ENCODE peak calls at places on chromosomes 4 and X, in four cellular contexts. V, E, B and Z are unnamed samples.

GRCh38 chrX:139106111-139106510 is 394.6 kb upstream of the FGF13 start:
- DNase-seq in V (no peak), E (no peak), B (no peak), Z (no peak)

GRCh38 chr4:152408514-152409327 is 127.2 kb downstream of the FBXW7 start:
- DNase-seq in V (peak; percentile 5), E (no peak), B (peak; percentile 17), Z (peak; percentile 23)

GRCh38 chr4:73438048-73438447 is 2.0 kb downstream of the AFP start:
- DNase-seq in V (no peak), E (no peak), B (no peak), Z (no peak)

GRCh38 chrX:45347877-45348675 is 147.4 kb upstream of the DIPK2B start:
- DNase-seq in V (no peak), E (no peak), B (no peak), Z (no peak)

GRCh38 chrX:97858592-97858991 is 974.9 kb downstream of the RPA4 start:
- DNase-seq in V (no peak), E (no peak), B (no peak), Z (no peak)

GRCh38 chr4:147837435-147837834 is 105.5 kb downstream of the ARHGAP10 start:
- DNase-seq in V (no peak), E (no peak), B (no peak), Z (no peak)

GRCh38 chr4:152534541-152535231 is 1.2 kb downstream of the FBXW7 start:
- DNase-seq in V (peak; percentile 59), E (peak; percentile 61), B (peak; percentile 19), Z (no peak)

GRCh38 chrX:39777623-39778025 is 320.1 kb downstream of the BCOR start:
- DNase-seq in V (no peak), E (no peak), B (no peak), Z (no peak)

GRCh38 chr4:3016839-3017410 is 53.6 kb downstream of the GRK4 start:
- DNase-seq in V (no peak), E (no peak), B (no peak), Z (no peak)

GRCh38 chr4:128846063-128846462 is 36.6 kb downstream of the JADE1 start:
- DNase-seq in V (no peak), E (no peak), B (no peak), Z (no peak)

GRCh38 chrX:87636533-87636932 is 118.9 kb downstream of the KLHL4 start:
- DNase-seq in V (no peak), E (no peak), B (no peak), Z (no peak)

GRCh38 chrX:118726887-118727685 is at the start of gene IL13RA1:
- DNase-seq in V (peak; percentile 83), E (peak; percentile 85), B (peak; percentile 88), Z (peak; percentile 55)

GRCh38 chrX:71106427-71106826 is at the start of gene CXorf65:
- DNase-seq in V (no peak), E (no peak), B (no peak), Z (no peak)

GRCh38 chr4:472881-473574 is 25.9 kb downstream of the ZNF721 start:
- DNase-seq in V (no peak), E (no peak), B (no peak), Z (no peak)

GRCh38 chrX:10769696-10770619 is 149.6 kb upstream of the MID1 start:
- DNase-seq in V (peak; percentile 19), E (no peak), B (no peak), Z (no peak)

GRCh38 chr4:86939123-86939522 is 4.3 kb downstream of the AFF1 start:
- DNase-seq in V (no peak), E (no peak), B (no peak), Z (no peak)

GRCh38 chr4:86940176-86940575 is 5.4 kb downstream of the AFF1 start:
- DNase-seq in V (no peak), E (no peak), B (no peak), Z (no peak)

GRCh38 chr4:86942185-86942666 is 7.4 kb downstream of the AFF1 start:
- DNase-seq in V (no peak), E (no peak), B (peak; percentile 55), Z (no peak)

GRCh38 chr4:86939737-86940141 is 4.9 kb downstream of the AFF1 start:
- DNase-seq in V (no peak), E (peak; percentile 47), B (no peak), Z (peak; percentile 65)

DNA sequence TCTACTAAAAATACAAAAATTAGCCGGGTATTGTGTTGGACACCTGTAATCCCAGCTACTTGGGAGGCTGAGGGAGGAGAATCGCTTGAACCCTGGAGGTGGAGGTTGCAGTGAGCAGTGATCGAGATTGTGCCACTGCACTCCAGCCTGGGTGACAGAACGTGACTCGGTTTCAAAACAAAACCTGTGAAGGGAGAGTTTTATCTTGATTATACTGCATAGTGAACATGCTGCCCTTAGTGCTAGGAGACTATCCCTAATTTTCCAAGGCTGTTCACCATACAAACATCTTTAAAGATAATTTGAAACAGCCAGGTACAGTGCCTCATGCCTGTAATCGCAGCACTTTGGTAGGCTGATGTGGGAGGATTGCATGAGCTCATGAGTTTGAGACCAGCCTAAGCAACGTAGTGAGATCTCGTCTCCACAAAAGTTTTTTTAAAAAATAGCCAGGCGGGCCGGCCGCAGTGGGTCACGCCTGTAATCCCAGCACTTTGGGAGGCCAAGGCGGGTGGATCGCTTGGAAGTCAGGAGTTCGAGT is 6.2 kb downstream of the AFF1 start:
- DNase-seq in V (no peak), E (no peak), B (no peak), Z (no peak)
- TF ChIP-seq CTCF in V (no peak), E (no peak), B (no peak), Z (no peak)

GRCh38 chr4:56908206-56909082 is 744 bp downstream of the REST start:
- DNase-seq in V (peak; percentile 86), E (peak; percentile 70), B (peak; percentile 82), Z (peak; percentile 85)
- TF ChIP-seq CTCF in V (no peak), E (no peak), B (no peak), Z (peak; percentile 27)

GRCh38 chr4:185304541-185304940 is 91.2 kb downstream of the LRP2BP start:
- DNase-seq in V (no peak), E (no peak), B (no peak), Z (no peak)

GRCh38 chr4:185307136-185307950 is 88.4 kb downstream of the LRP2BP start:
- DNase-seq in V (no peak), E (no peak), B (no peak), Z (peak; percentile 67)

GRCh38 chr4:185309770-185310169 is 86.0 kb downstream of the LRP2BP start:
- DNase-seq in V (no peak), E (no peak), B (no peak), Z (peak; percentile 65)

GRCh38 chr4:185305979-185306442 is 89.7 kb downstream of the LRP2BP start:
- DNase-seq in V (no peak), E (no peak), B (no peak), Z (no peak)

GRCh38 chr4:185304944-185305690 is 90.6 kb downstream of the LRP2BP start:
- DNase-seq in V (no peak), E (peak; percentile 16), B (no peak), Z (peak; percentile 39)
- TF ChIP-seq CTCF in V (peak; percentile 32), E (no peak), B (peak; percentile 66), Z (peak; percentile 63)

GRCh38 chr4:10455133-10455532 is 2.1 kb downstream of the ZNF518B start:
- DNase-seq in V (no peak), E (no peak), B (no peak), Z (no peak)

GRCh38 chr4:10458190-10458589 is 964 bp upstream of the ZNF518B start:
- DNase-seq in V (no peak), E (no peak), B (peak; percentile 21), Z (no peak)

GRCh38 chr4:10454726-10455125 is 2.5 kb downstream of the ZNF518B start:
- DNase-seq in V (no peak), E (no peak), B (no peak), Z (no peak)

GRCh38 chr4:10457255-10457801 is at the start of gene ZNF518B:
- DNase-seq in V (peak; percentile 72), E (peak; percentile 69), B (peak; percentile 85), Z (peak; percentile 92)

DNA sequence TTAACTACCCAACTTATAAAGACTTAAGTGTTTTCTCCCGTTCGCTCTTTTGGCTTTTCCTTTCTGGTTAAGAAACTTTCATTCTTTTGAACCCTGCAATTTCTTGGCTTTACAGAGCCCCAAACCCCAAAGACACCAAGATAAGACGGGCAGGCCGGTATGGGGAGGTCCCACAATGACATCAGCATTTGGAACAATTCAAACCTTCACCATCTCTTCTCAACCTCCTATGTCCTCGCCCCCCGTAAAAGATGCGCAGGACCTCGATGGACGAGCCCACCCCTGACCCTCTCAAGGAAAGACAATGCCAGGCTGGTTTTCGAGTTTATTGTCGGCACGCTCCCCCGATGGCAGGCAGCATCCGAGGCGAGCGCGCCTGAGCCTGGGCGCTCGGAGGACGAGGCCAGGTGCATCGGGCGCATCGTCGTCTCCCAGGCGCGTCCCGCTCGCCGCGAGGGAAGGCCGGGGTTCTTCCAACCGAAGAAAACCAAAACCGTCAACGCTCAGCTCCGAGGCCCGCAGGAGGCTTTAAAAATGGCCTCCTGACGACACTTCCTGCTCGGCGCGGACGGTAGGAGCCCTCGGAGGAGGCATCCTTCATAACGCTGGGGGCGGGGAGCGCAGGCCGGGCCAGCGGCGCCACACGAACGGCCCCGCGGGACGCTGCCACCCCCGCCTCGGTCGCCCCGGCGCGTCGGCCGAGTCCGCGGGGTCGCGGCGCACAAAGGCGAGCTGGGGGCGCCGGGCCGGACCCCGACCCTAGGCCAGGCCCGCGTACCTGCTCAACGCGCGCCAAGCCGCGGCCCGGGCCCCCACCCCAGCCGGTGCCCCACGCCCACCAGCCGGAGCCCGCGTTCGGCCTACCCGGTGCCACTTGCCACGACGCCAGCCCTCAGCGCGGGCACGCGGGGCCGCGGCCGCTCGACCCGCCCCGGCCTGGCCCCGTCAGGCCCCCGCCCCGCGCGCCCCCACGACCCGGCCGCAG is 664 bp downstream of the ZNF518B start:
- DNase-seq in V (peak; percentile 56), E (peak; percentile 52), B (peak; percentile 20), Z (peak; percentile 74)
- TF ChIP-seq CTCF in V (no peak), E (no peak), B (no peak), Z (no peak)